ENCODE peak calls at places on chromosomes 1 and 21, in seven cellular contexts. One of them, this sample, is unnamed.

GRCh38 chr1:201184734-201185453 is 5.7 kb upstream of the IGFN1 start:
- DNase-seq in colonic mucosa: no peak
- DNase-seq in foreskin fibroblast: peak
- DNase-seq in AG10803: peak
- DNase-seq in AG04450: peak
- DNase-seq in OCI-LY7: peak
- DNase-seq in AG09319: peak
- DNase-seq in this sample: no peak

GRCh38 chr1:188027613-188028012 is 1198.9 kb downstream of the PLA2G4A start:
- DNase-seq in AG10803: peak
- DNase-seq in OCI-LY7: no peak
- DNase-seq in foreskin fibroblast: peak
- DNase-seq in AG09319: no peak
- DNase-seq in colonic mucosa: no peak
- DNase-seq in AG04450: peak
- DNase-seq in this sample: no peak

GRCh38 chr1:31723828-31724359 is 20.1 kb upstream of the COL16A1 start:
- DNase-seq in AG04450: no peak
- DNase-seq in colonic mucosa: peak
- DNase-seq in AG09319: no peak
- DNase-seq in AG10803: peak
- DNase-seq in OCI-LY7: peak
- DNase-seq in foreskin fibroblast: peak
- DNase-seq in this sample: peak

GRCh38 chr1:167881069-167881468 is 32.9 kb downstream of the ADCY10 start:
- DNase-seq in AG04450: no peak
- DNase-seq in OCI-LY7: no peak
- DNase-seq in foreskin fibroblast: no peak
- DNase-seq in AG10803: no peak
- DNase-seq in AG09319: no peak
- DNase-seq in colonic mucosa: no peak
- DNase-seq in this sample: no peak

GRCh38 chr1:14602131-14602530 is 3.6 kb downstream of the KAZN start:
- DNase-seq in AG09319: no peak
- DNase-seq in AG04450: no peak
- DNase-seq in colonic mucosa: peak
- DNase-seq in AG10803: peak
- DNase-seq in foreskin fibroblast: no peak
- DNase-seq in OCI-LY7: no peak
- DNase-seq in this sample: peak

GRCh38 chr1:218394989-218395388 is 49.9 kb downstream of the TGFB2 start:
- DNase-seq in AG04450: no peak
- DNase-seq in foreskin fibroblast: no peak
- DNase-seq in OCI-LY7: no peak
- DNase-seq in AG09319: no peak
- DNase-seq in colonic mucosa: no peak
- DNase-seq in AG10803: no peak
- DNase-seq in this sample: no peak

GRCh38 chr1:115041654-115042053 is 12.0 kb downstream of the TSHB start:
- DNase-seq in colonic mucosa: no peak
- DNase-seq in AG10803: no peak
- DNase-seq in OCI-LY7: no peak
- DNase-seq in AG04450: no peak
- DNase-seq in AG09319: no peak
- DNase-seq in foreskin fibroblast: no peak
- DNase-seq in this sample: no peak

GRCh38 chr21:44421901-44422840 is 33.1 kb upstream of the LRRC3 start:
- DNase-seq in AG10803: no peak
- DNase-seq in colonic mucosa: no peak
- DNase-seq in foreskin fibroblast: no peak
- DNase-seq in OCI-LY7: no peak
- DNase-seq in AG09319: no peak
- DNase-seq in AG04450: no peak
- DNase-seq in this sample: peak

GRCh38 chr1:234533034-234533571 is 54.1 kb upstream of the TARBP1 start:
- DNase-seq in colonic mucosa: peak
- DNase-seq in AG09319: peak
- DNase-seq in AG04450: peak
- DNase-seq in OCI-LY7: no peak
- DNase-seq in foreskin fibroblast: peak
- DNase-seq in AG10803: peak
- DNase-seq in this sample: no peak

GRCh38 chr1:242129103-242129502 is 130.2 kb upstream of the MAP1LC3C start:
- DNase-seq in colonic mucosa: no peak
- DNase-seq in foreskin fibroblast: no peak
- DNase-seq in AG09319: no peak
- DNase-seq in AG04450: no peak
- DNase-seq in OCI-LY7: peak
- DNase-seq in AG10803: no peak
- DNase-seq in this sample: no peak

GRCh38 chr1:225822655-225823403 is 12.9 kb downstream of the EPHX1 start:
- DNase-seq in AG10803: no peak
- DNase-seq in colonic mucosa: no peak
- DNase-seq in AG09319: no peak
- DNase-seq in AG04450: no peak
- DNase-seq in OCI-LY7: no peak
- DNase-seq in foreskin fibroblast: no peak
- DNase-seq in this sample: no peak

GRCh38 chr1:234260578-234260977 is 112.7 kb upstream of the COA6 start:
- DNase-seq in foreskin fibroblast: no peak
- DNase-seq in colonic mucosa: no peak
- DNase-seq in AG04450: no peak
- DNase-seq in AG09319: no peak
- DNase-seq in OCI-LY7: no peak
- DNase-seq in AG10803: no peak
- DNase-seq in this sample: no peak

GRCh38 chr1:54069792-54070548 is 16.6 kb downstream of the TCEANC2 start:
- DNase-seq in AG10803: peak
- DNase-seq in OCI-LY7: peak
- DNase-seq in AG09319: no peak
- DNase-seq in colonic mucosa: no peak
- DNase-seq in foreskin fibroblast: peak
- DNase-seq in AG04450: no peak
- DNase-seq in this sample: no peak

GRCh38 chr1:41530411-41530810 is 45.9 kb upstream of the EDN2 start:
- DNase-seq in AG09319: no peak
- DNase-seq in foreskin fibroblast: no peak
- DNase-seq in AG10803: no peak
- DNase-seq in colonic mucosa: no peak
- DNase-seq in AG04450: no peak
- DNase-seq in OCI-LY7: no peak
- DNase-seq in this sample: no peak

GRCh38 chr1:229869687-229870086 is 197.4 kb upstream of the GALNT2 start:
- DNase-seq in AG10803: no peak
- DNase-seq in AG09319: no peak
- DNase-seq in OCI-LY7: no peak
- DNase-seq in AG04450: no peak
- DNase-seq in foreskin fibroblast: no peak
- DNase-seq in colonic mucosa: no peak
- DNase-seq in this sample: no peak

DNA sequence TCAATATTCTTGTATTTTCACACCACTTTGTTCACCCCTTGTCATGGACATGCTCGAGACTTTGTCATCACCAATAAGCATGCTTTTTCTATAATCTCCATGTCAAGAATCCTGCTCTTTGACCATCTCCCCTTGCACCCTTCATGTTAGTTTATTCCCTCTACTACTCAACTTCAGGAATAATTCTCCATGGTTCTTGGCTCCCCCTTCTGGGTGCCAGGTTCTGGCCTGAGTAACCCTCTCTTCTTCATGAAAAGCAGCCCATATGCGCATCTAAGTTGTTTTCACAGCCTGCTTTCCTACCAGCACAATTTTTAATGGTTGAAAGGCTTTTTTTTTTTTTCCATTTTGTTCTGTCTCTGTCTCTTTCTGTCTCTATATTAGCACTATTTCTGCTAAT is 160.7 kb downstream of the LEPR start:
- DNase-seq in OCI-LY7: no peak
- DNase-seq in AG10803: peak
- DNase-seq in colonic mucosa: no peak
- DNase-seq in AG04450: no peak
- DNase-seq in foreskin fibroblast: peak
- DNase-seq in AG09319: no peak
- DNase-seq in this sample: no peak
- TF ChIP-seq CTCF in OCI-LY7: no peak
- TF ChIP-seq CTCF in AG10803: peak
- TF ChIP-seq CTCF in colonic mucosa: no peak
- TF ChIP-seq CTCF in AG04450: peak
- TF ChIP-seq CTCF in foreskin fibroblast: peak
- TF ChIP-seq CTCF in AG09319: peak
- TF ChIP-seq CTCF in this sample: no peak

GRCh38 chr1:2228157-2228594 is at the start of gene SKI:
- DNase-seq in AG09319: no peak
- DNase-seq in AG10803: no peak
- DNase-seq in OCI-LY7: no peak
- DNase-seq in foreskin fibroblast: no peak
- DNase-seq in colonic mucosa: no peak
- DNase-seq in AG04450: no peak
- DNase-seq in this sample: no peak

GRCh38 chr1:2229032-2229920 is 1.2 kb downstream of the SKI start:
- DNase-seq in OCI-LY7: peak
- DNase-seq in colonic mucosa: peak
- DNase-seq in foreskin fibroblast: no peak
- DNase-seq in AG04450: no peak
- DNase-seq in AG09319: no peak
- DNase-seq in AG10803: peak
- DNase-seq in this sample: no peak

GRCh38 chr1:2226525-2227340 is 1.4 kb upstream of the SKI start:
- DNase-seq in AG04450: no peak
- DNase-seq in colonic mucosa: no peak
- DNase-seq in OCI-LY7: no peak
- DNase-seq in foreskin fibroblast: no peak
- DNase-seq in AG09319: no peak
- DNase-seq in AG10803: no peak
- DNase-seq in this sample: no peak

GRCh38 chr1:2228684-2229031 is 539 bp downstream of the SKI start:
- DNase-seq in colonic mucosa: no peak
- DNase-seq in AG09319: no peak
- DNase-seq in AG04450: no peak
- DNase-seq in OCI-LY7: peak
- DNase-seq in AG10803: peak
- DNase-seq in foreskin fibroblast: no peak
- DNase-seq in this sample: no peak

GRCh38 chr1:2227341-2228156 is 570 bp upstream of the SKI start:
- DNase-seq in AG09319: peak
- DNase-seq in colonic mucosa: peak
- DNase-seq in AG10803: peak
- DNase-seq in AG04450: peak
- DNase-seq in foreskin fibroblast: peak
- DNase-seq in OCI-LY7: peak
- DNase-seq in this sample: peak
- TF ChIP-seq CTCF in AG09319: no peak
- TF ChIP-seq CTCF in colonic mucosa: no peak
- TF ChIP-seq CTCF in AG10803: no peak
- TF ChIP-seq CTCF in AG04450: no peak
- TF ChIP-seq CTCF in foreskin fibroblast: no peak
- TF ChIP-seq CTCF in OCI-LY7: no peak
- TF ChIP-seq CTCF in this sample: peak

DNA sequence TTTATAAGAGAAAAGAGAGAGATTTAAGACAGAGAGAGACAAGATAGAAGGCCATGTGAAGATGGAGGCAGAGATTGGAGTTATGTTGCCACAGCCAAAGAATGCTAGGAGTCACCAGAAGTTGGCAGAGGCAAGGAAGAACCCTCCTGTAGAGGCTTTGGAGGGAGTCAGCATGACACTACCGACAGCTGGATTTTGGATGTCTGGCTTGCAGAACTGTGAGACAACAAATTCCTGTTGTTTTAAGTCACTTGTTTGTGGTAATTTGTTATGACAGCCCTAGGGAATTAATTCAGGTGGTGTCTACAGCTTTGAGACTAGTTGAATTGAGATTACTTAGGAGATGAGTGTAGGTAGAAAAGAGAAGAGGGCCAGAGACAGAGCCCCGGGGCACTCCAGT is 158.5 kb downstream of the DNM3 start:
- DNase-seq in AG09319: no peak
- DNase-seq in AG04450: no peak
- DNase-seq in colonic mucosa: no peak
- DNase-seq in AG10803: peak
- DNase-seq in foreskin fibroblast: peak
- DNase-seq in OCI-LY7: no peak
- DNase-seq in this sample: no peak
- TF ChIP-seq CTCF in AG09319: no peak
- TF ChIP-seq CTCF in AG04450: no peak
- TF ChIP-seq CTCF in colonic mucosa: no peak
- TF ChIP-seq CTCF in AG10803: no peak
- TF ChIP-seq CTCF in foreskin fibroblast: no peak
- TF ChIP-seq CTCF in OCI-LY7: no peak
- TF ChIP-seq CTCF in this sample: no peak

GRCh38 chr1:76298399-76298798 is 223.9 kb downstream of the ST6GALNAC3 start:
- DNase-seq in foreskin fibroblast: no peak
- DNase-seq in colonic mucosa: no peak
- DNase-seq in OCI-LY7: no peak
- DNase-seq in AG04450: no peak
- DNase-seq in AG09319: no peak
- DNase-seq in AG10803: no peak
- DNase-seq in this sample: no peak
- TF ChIP-seq CTCF in foreskin fibroblast: no peak
- TF ChIP-seq CTCF in colonic mucosa: no peak
- TF ChIP-seq CTCF in OCI-LY7: no peak
- TF ChIP-seq CTCF in AG04450: no peak
- TF ChIP-seq CTCF in AG09319: no peak
- TF ChIP-seq CTCF in AG10803: no peak
- TF ChIP-seq CTCF in this sample: no peak

GRCh38 chr1:51715369-51715768 is 98.5 kb downstream of the OSBPL9 start:
- DNase-seq in OCI-LY7: no peak
- DNase-seq in colonic mucosa: no peak
- DNase-seq in AG09319: no peak
- DNase-seq in AG10803: no peak
- DNase-seq in foreskin fibroblast: no peak
- DNase-seq in AG04450: no peak
- DNase-seq in this sample: no peak
- TF ChIP-seq CTCF in OCI-LY7: no peak
- TF ChIP-seq CTCF in colonic mucosa: no peak
- TF ChIP-seq CTCF in AG09319: no peak
- TF ChIP-seq CTCF in AG10803: no peak
- TF ChIP-seq CTCF in foreskin fibroblast: no peak
- TF ChIP-seq CTCF in AG04450: no peak
- TF ChIP-seq CTCF in this sample: no peak

GRCh38 chr1:23601968-23602876 is 42.9 kb upstream of the ID3 start:
- DNase-seq in AG10803: no peak
- DNase-seq in foreskin fibroblast: no peak
- DNase-seq in OCI-LY7: peak
- DNase-seq in colonic mucosa: no peak
- DNase-seq in AG04450: no peak
- DNase-seq in AG09319: no peak
- DNase-seq in this sample: no peak
- TF ChIP-seq CTCF in AG10803: no peak
- TF ChIP-seq CTCF in foreskin fibroblast: no peak
- TF ChIP-seq CTCF in OCI-LY7: no peak
- TF ChIP-seq CTCF in colonic mucosa: no peak
- TF ChIP-seq CTCF in AG04450: no peak
- TF ChIP-seq CTCF in AG09319: no peak
- TF ChIP-seq CTCF in this sample: no peak